ENCODE peak calls at places on chromosomes 6 and 20, in nine cellular contexts. One of them, this sample, is unnamed.

GRCh38 chr6:13624871-13625288 is 9.7 kb downstream of the NOL7 start:
- DNase-seq in RWPE2: no peak
- DNase-seq in ovary: no peak
- DNase-seq in fibroblast of lung: peak; percentile 34
- DNase-seq in stomach: no peak
- DNase-seq in right atrium auricular region: no peak
- DNase-seq in DND-41: peak; percentile 36
- DNase-seq in endothelial cell: no peak
- DNase-seq in glutamatergic neuron: no peak
- DNase-seq in this sample: no peak

GRCh38 chr6:24307881-24308280 is 50.0 kb downstream of the DCDC2 start:
- DNase-seq in stomach: no peak
- DNase-seq in ovary: no peak
- DNase-seq in right atrium auricular region: no peak
- DNase-seq in DND-41: no peak
- DNase-seq in fibroblast of lung: peak; percentile 55
- DNase-seq in RWPE2: no peak
- DNase-seq in endothelial cell: no peak
- DNase-seq in glutamatergic neuron: no peak
- DNase-seq in this sample: no peak

GRCh38 chr6:75199856-75200255 is 6.0 kb downstream of the COL12A1 start:
- DNase-seq in endothelial cell: no peak
- DNase-seq in fibroblast of lung: peak; percentile 59
- DNase-seq in stomach: no peak
- DNase-seq in ovary: no peak
- DNase-seq in DND-41: no peak
- DNase-seq in right atrium auricular region: no peak
- DNase-seq in RWPE2: no peak
- DNase-seq in glutamatergic neuron: no peak
- DNase-seq in this sample: no peak

GRCh38 chr6:158219229-158219628 is 51.1 kb downstream of the GTF2H5 start:
- DNase-seq in fibroblast of lung: peak; percentile 75
- DNase-seq in DND-41: no peak
- DNase-seq in right atrium auricular region: no peak
- DNase-seq in endothelial cell: no peak
- DNase-seq in glutamatergic neuron: no peak
- DNase-seq in ovary: no peak
- DNase-seq in stomach: no peak
- DNase-seq in RWPE2: no peak
- DNase-seq in this sample: no peak

GRCh38 chr6:135066806-135067205 is 12.2 kb upstream of the HBS1L start:
- DNase-seq in RWPE2: no peak
- DNase-seq in DND-41: no peak
- DNase-seq in stomach: no peak
- DNase-seq in ovary: no peak
- DNase-seq in glutamatergic neuron: no peak
- DNase-seq in endothelial cell: no peak
- DNase-seq in fibroblast of lung: no peak
- DNase-seq in right atrium auricular region: no peak
- DNase-seq in this sample: no peak

GRCh38 chr20:41072099-41072798 is 43.6 kb downstream of the TOP1 start:
- DNase-seq in right atrium auricular region: no peak
- DNase-seq in ovary: no peak
- DNase-seq in fibroblast of lung: peak; percentile 91
- DNase-seq in endothelial cell: no peak
- DNase-seq in glutamatergic neuron: no peak
- DNase-seq in DND-41: no peak
- DNase-seq in RWPE2: peak; percentile 89
- DNase-seq in stomach: no peak
- DNase-seq in this sample: no peak

GRCh38 chr20:32037929-32038328 is 14.1 kb upstream of the HCK start:
- DNase-seq in endothelial cell: no peak
- DNase-seq in ovary: no peak
- DNase-seq in RWPE2: peak; percentile 45
- DNase-seq in fibroblast of lung: peak; percentile 66
- DNase-seq in stomach: no peak
- DNase-seq in right atrium auricular region: no peak
- DNase-seq in DND-41: no peak
- DNase-seq in glutamatergic neuron: no peak
- DNase-seq in this sample: no peak

GRCh38 chr6:169047345-169047744 is 206.3 kb downstream of the THBS2 start:
- DNase-seq in DND-41: no peak
- DNase-seq in RWPE2: no peak
- DNase-seq in endothelial cell: no peak
- DNase-seq in stomach: no peak
- DNase-seq in glutamatergic neuron: no peak
- DNase-seq in right atrium auricular region: no peak
- DNase-seq in fibroblast of lung: no peak
- DNase-seq in ovary: no peak
- DNase-seq in this sample: no peak

GRCh38 chr6:41758641-41759035 is 11.4 kb upstream of the PGC start:
- DNase-seq in glutamatergic neuron: no peak
- DNase-seq in RWPE2: no peak
- DNase-seq in DND-41: no peak
- DNase-seq in endothelial cell: no peak
- DNase-seq in right atrium auricular region: no peak
- DNase-seq in ovary: no peak
- DNase-seq in fibroblast of lung: no peak
- DNase-seq in stomach: no peak
- DNase-seq in this sample: no peak

GRCh38 chr6:100171533-100172321 is 177.7 kb upstream of the MCHR2 start:
- DNase-seq in ovary: no peak
- DNase-seq in glutamatergic neuron: no peak
- DNase-seq in fibroblast of lung: peak; percentile 92
- DNase-seq in stomach: no peak
- DNase-seq in endothelial cell: no peak
- DNase-seq in right atrium auricular region: no peak
- DNase-seq in RWPE2: no peak
- DNase-seq in DND-41: peak; percentile 73
- DNase-seq in this sample: no peak

GRCh38 chr20:62306440-62307187 is 3.8 kb downstream of the ADRM1 start:
- DNase-seq in fibroblast of lung: no peak
- DNase-seq in stomach: no peak
- DNase-seq in RWPE2: peak; percentile 90
- DNase-seq in ovary: no peak
- DNase-seq in DND-41: no peak
- DNase-seq in glutamatergic neuron: no peak
- DNase-seq in right atrium auricular region: no peak
- DNase-seq in endothelial cell: no peak
- DNase-seq in this sample: no peak

GRCh38 chr20:8361008-8361652 is 229.1 kb downstream of the PLCB1 start:
- DNase-seq in fibroblast of lung: peak; percentile 73
- DNase-seq in ovary: no peak
- DNase-seq in glutamatergic neuron: no peak
- DNase-seq in RWPE2: no peak
- DNase-seq in right atrium auricular region: no peak
- DNase-seq in endothelial cell: no peak
- DNase-seq in DND-41: no peak
- DNase-seq in stomach: no peak
- DNase-seq in this sample: no peak

GRCh38 chr20:40431611-40432010 is 257.4 kb downstream of the MAFB start:
- DNase-seq in DND-41: no peak
- DNase-seq in right atrium auricular region: no peak
- DNase-seq in glutamatergic neuron: no peak
- DNase-seq in RWPE2: no peak
- DNase-seq in fibroblast of lung: no peak
- DNase-seq in stomach: no peak
- DNase-seq in endothelial cell: no peak
- DNase-seq in ovary: no peak
- DNase-seq in this sample: no peak

GRCh38 chr20:50919567-50919966 is 11.7 kb downstream of the ADNP start:
- DNase-seq in endothelial cell: no peak
- DNase-seq in RWPE2: peak; percentile 99
- DNase-seq in DND-41: no peak
- DNase-seq in ovary: peak; percentile 57
- DNase-seq in stomach: peak; percentile 42
- DNase-seq in right atrium auricular region: peak; percentile 69
- DNase-seq in fibroblast of lung: peak; percentile 70
- DNase-seq in glutamatergic neuron: no peak
- DNase-seq in this sample: no peak

GRCh38 chr6:117399924-117400323 is 25.8 kb downstream of the ROS1 start:
- DNase-seq in DND-41: no peak
- DNase-seq in right atrium auricular region: no peak
- DNase-seq in endothelial cell: no peak
- DNase-seq in ovary: no peak
- DNase-seq in RWPE2: no peak
- DNase-seq in fibroblast of lung: no peak
- DNase-seq in stomach: no peak
- DNase-seq in glutamatergic neuron: no peak
- DNase-seq in this sample: no peak

GRCh38 chr6:133610271-133610840 is 278.6 kb upstream of the TCF21 start:
- DNase-seq in RWPE2: no peak
- DNase-seq in right atrium auricular region: no peak
- DNase-seq in stomach: no peak
- DNase-seq in DND-41: no peak
- DNase-seq in ovary: no peak
- DNase-seq in glutamatergic neuron: no peak
- DNase-seq in endothelial cell: no peak
- DNase-seq in fibroblast of lung: peak; percentile 46
- DNase-seq in this sample: no peak

GRCh38 chr6:162200036-162200435 is 527.5 kb downstream of the PRKN start:
- DNase-seq in stomach: no peak
- DNase-seq in glutamatergic neuron: no peak
- DNase-seq in right atrium auricular region: no peak
- DNase-seq in endothelial cell: no peak
- DNase-seq in RWPE2: no peak
- DNase-seq in DND-41: no peak
- DNase-seq in ovary: no peak
- DNase-seq in fibroblast of lung: no peak
- DNase-seq in this sample: no peak

GRCh38 chr20:20369353-20370086 is 1.6 kb downstream of the INSM1 start:
- DNase-seq in right atrium auricular region: no peak
- DNase-seq in DND-41: no peak
- DNase-seq in RWPE2: no peak
- DNase-seq in fibroblast of lung: no peak
- DNase-seq in glutamatergic neuron: peak; percentile 44
- DNase-seq in endothelial cell: peak; percentile 13
- DNase-seq in stomach: peak; percentile 34
- DNase-seq in ovary: no peak
- DNase-seq in this sample: no peak
- TF ChIP-seq CTCF in right atrium auricular region: no peak
- TF ChIP-seq CTCF in DND-41: no peak
- TF ChIP-seq CTCF in RWPE2: no peak
- TF ChIP-seq CTCF in fibroblast of lung: no peak
- TF ChIP-seq CTCF in glutamatergic neuron: no peak
- TF ChIP-seq CTCF in endothelial cell: no peak
- TF ChIP-seq CTCF in stomach: no peak
- TF ChIP-seq CTCF in ovary: no peak
- TF ChIP-seq CTCF in this sample: no peak

DNA sequence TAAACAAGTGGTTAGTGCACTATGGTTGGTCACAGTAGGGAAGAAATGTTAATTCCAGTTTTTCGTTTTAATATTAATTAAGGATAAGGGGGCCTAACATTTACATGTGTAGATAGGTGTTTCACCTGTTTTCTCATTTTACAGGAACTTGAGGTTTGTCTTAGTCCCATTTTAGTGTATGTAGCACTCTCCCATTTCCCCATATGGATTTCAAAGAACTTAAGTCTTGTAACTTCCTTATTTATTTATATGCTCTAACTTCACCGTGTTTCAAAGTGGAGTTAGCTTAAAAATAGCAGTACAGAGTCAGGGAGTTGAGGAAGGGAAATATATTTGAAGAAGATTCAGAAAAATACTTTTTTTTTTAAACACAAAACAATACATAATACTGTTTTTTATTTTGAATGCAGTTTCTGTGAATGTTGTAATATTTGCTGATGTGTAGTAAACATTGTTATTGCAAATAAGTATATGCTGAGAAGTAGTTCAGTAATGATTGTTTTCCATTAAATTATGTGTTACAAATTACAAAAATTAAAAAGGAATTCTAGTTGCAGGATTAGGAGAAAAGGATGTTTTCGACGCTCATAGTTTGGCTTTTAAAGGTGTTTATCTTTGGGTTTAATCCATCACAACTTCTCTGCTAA is 3.5 kb downstream of the SCAF8 start:
- DNase-seq in RWPE2: no peak
- DNase-seq in right atrium auricular region: no peak
- DNase-seq in DND-41: no peak
- DNase-seq in ovary: no peak
- DNase-seq in fibroblast of lung: no peak
- DNase-seq in glutamatergic neuron: no peak
- DNase-seq in stomach: no peak
- DNase-seq in endothelial cell: no peak
- DNase-seq in this sample: no peak
- TF ChIP-seq CTCF in RWPE2: no peak
- TF ChIP-seq CTCF in right atrium auricular region: no peak
- TF ChIP-seq CTCF in DND-41: no peak
- TF ChIP-seq CTCF in ovary: no peak
- TF ChIP-seq CTCF in fibroblast of lung: no peak
- TF ChIP-seq CTCF in glutamatergic neuron: no peak
- TF ChIP-seq CTCF in stomach: no peak
- TF ChIP-seq CTCF in endothelial cell: no peak
- TF ChIP-seq CTCF in this sample: no peak

GRCh38 chr20:4169360-4170214 is 154.2 kb upstream of the RNF24 start:
- DNase-seq in ovary: no peak
- DNase-seq in stomach: no peak
- DNase-seq in fibroblast of lung: no peak
- DNase-seq in endothelial cell: no peak
- DNase-seq in glutamatergic neuron: no peak
- DNase-seq in DND-41: peak; percentile 26
- DNase-seq in right atrium auricular region: no peak
- DNase-seq in RWPE2: no peak
- DNase-seq in this sample: no peak

GRCh38 chr20:4173142-4173541 is 157.8 kb upstream of the RNF24 start:
- DNase-seq in fibroblast of lung: no peak
- DNase-seq in DND-41: no peak
- DNase-seq in endothelial cell: no peak
- DNase-seq in ovary: no peak
- DNase-seq in glutamatergic neuron: no peak
- DNase-seq in RWPE2: no peak
- DNase-seq in right atrium auricular region: no peak
- DNase-seq in stomach: no peak
- DNase-seq in this sample: no peak

GRCh38 chr20:4174909-4175308 is 159.6 kb upstream of the RNF24 start:
- DNase-seq in ovary: no peak
- DNase-seq in stomach: no peak
- DNase-seq in glutamatergic neuron: no peak
- DNase-seq in endothelial cell: no peak
- DNase-seq in right atrium auricular region: no peak
- DNase-seq in fibroblast of lung: no peak
- DNase-seq in RWPE2: no peak
- DNase-seq in DND-41: no peak
- DNase-seq in this sample: no peak

GRCh38 chr20:4170621-4171537 is 155.5 kb upstream of the RNF24 start:
- DNase-seq in endothelial cell: no peak
- DNase-seq in fibroblast of lung: no peak
- DNase-seq in RWPE2: no peak
- DNase-seq in glutamatergic neuron: no peak
- DNase-seq in stomach: peak; percentile 60
- DNase-seq in ovary: peak; percentile 72
- DNase-seq in right atrium auricular region: no peak
- DNase-seq in DND-41: no peak
- DNase-seq in this sample: no peak

GRCh38 chr20:4171538-4172116 is 156.3 kb upstream of the RNF24 start:
- DNase-seq in glutamatergic neuron: no peak
- DNase-seq in stomach: no peak
- DNase-seq in right atrium auricular region: no peak
- DNase-seq in ovary: no peak
- DNase-seq in RWPE2: no peak
- DNase-seq in endothelial cell: no peak
- DNase-seq in fibroblast of lung: no peak
- DNase-seq in DND-41: no peak
- DNase-seq in this sample: no peak
- TF ChIP-seq CTCF in glutamatergic neuron: no peak
- TF ChIP-seq CTCF in stomach: no peak
- TF ChIP-seq CTCF in right atrium auricular region: no peak
- TF ChIP-seq CTCF in ovary: no peak
- TF ChIP-seq CTCF in RWPE2: no peak
- TF ChIP-seq CTCF in endothelial cell: no peak
- TF ChIP-seq CTCF in fibroblast of lung: no peak
- TF ChIP-seq CTCF in DND-41: no peak
- TF ChIP-seq CTCF in this sample: no peak

GRCh38 chr6:143450453-143451362 is at the start of the genes ADAT2 and PEX3:
- DNase-seq in ovary: peak; percentile 90
- DNase-seq in stomach: peak; percentile 94
- DNase-seq in DND-41: peak; percentile 94
- DNase-seq in right atrium auricular region: peak; percentile 91
- DNase-seq in fibroblast of lung: peak; percentile 95
- DNase-seq in RWPE2: peak; percentile 92
- DNase-seq in glutamatergic neuron: peak; percentile 93
- DNase-seq in endothelial cell: peak; percentile 93
- DNase-seq in this sample: peak; percentile 96
- TF ChIP-seq CTCF in ovary: no peak
- TF ChIP-seq CTCF in stomach: no peak
- TF ChIP-seq CTCF in DND-41: no peak
- TF ChIP-seq CTCF in right atrium auricular region: no peak
- TF ChIP-seq CTCF in fibroblast of lung: no peak
- TF ChIP-seq CTCF in RWPE2: no peak
- TF ChIP-seq CTCF in glutamatergic neuron: no peak
- TF ChIP-seq CTCF in endothelial cell: no peak
- TF ChIP-seq CTCF in this sample: no peak

This sample was measured in chondrocyte.